ENCODE peak calls at places on chromosome 14, in ten cellular contexts. One of them, this sample, is unnamed.
A peak's percentile ranks its signal among the peaks of the same experiment; 100 is the strongest.

GRCh38 chr14:60922050-60922449 is 58.8 kb downstream of the TRMT5 start:
- DNase-seq in neural crest cell: no peak
- DNase-seq in foreskin fibroblast: peak; percentile 48
- DNase-seq in IMR-90: peak; percentile 62
- DNase-seq in GM12864: no peak
- DNase-seq in endodermal cell: no peak
- DNase-seq in fibroblast of pulmonary artery: peak; percentile 30
- DNase-seq in hepatic stellate cell: no peak
- DNase-seq in amniotic stem cell: no peak
- DNase-seq in uterus: no peak
- DNase-seq in this sample: no peak

GRCh38 chr14:71551291-71551955 is 380.8 kb upstream of the RGS6 start:
- DNase-seq in IMR-90: peak; percentile 84
- DNase-seq in GM12864: no peak
- DNase-seq in uterus: no peak
- DNase-seq in foreskin fibroblast: peak; percentile 74
- DNase-seq in endodermal cell: no peak
- DNase-seq in fibroblast of pulmonary artery: peak; percentile 45
- DNase-seq in neural crest cell: no peak
- DNase-seq in hepatic stellate cell: peak; percentile 8
- DNase-seq in amniotic stem cell: peak; percentile 43
- DNase-seq in this sample: peak; percentile 23

GRCh38 chr14:70908918-70909641 is 1.8 kb downstream of the PCNX1 start:
- DNase-seq in uterus: no peak
- DNase-seq in neural crest cell: no peak
- DNase-seq in endodermal cell: no peak
- DNase-seq in foreskin fibroblast: no peak
- DNase-seq in GM12864: no peak
- DNase-seq in IMR-90: no peak
- DNase-seq in amniotic stem cell: no peak
- DNase-seq in fibroblast of pulmonary artery: no peak
- DNase-seq in hepatic stellate cell: no peak
- DNase-seq in this sample: no peak

GRCh38 chr14:56199976-56200577 is 81.9 kb downstream of the PELI2 start:
- DNase-seq in fibroblast of pulmonary artery: peak; percentile 19
- DNase-seq in IMR-90: peak; percentile 35
- DNase-seq in endodermal cell: no peak
- DNase-seq in neural crest cell: no peak
- DNase-seq in uterus: no peak
- DNase-seq in hepatic stellate cell: no peak
- DNase-seq in GM12864: peak; percentile 46
- DNase-seq in foreskin fibroblast: no peak
- DNase-seq in amniotic stem cell: no peak
- DNase-seq in this sample: no peak

GRCh38 chr14:93045965-93046695 is 69.6 kb downstream of the ITPK1 start:
- DNase-seq in IMR-90: peak; percentile 86
- DNase-seq in fibroblast of pulmonary artery: peak; percentile 42
- DNase-seq in neural crest cell: no peak
- DNase-seq in foreskin fibroblast: peak; percentile 68
- DNase-seq in uterus: no peak
- DNase-seq in GM12864: no peak
- DNase-seq in hepatic stellate cell: peak; percentile 83
- DNase-seq in endodermal cell: no peak
- DNase-seq in amniotic stem cell: no peak
- DNase-seq in this sample: peak; percentile 87

GRCh38 chr14:76977793-76978730 is 50.4 kb downstream of the IRF2BPL start:
- DNase-seq in IMR-90: peak; percentile 91
- DNase-seq in hepatic stellate cell: no peak
- DNase-seq in uterus: peak; percentile 83
- DNase-seq in neural crest cell: no peak
- DNase-seq in endodermal cell: peak; percentile 63
- DNase-seq in amniotic stem cell: no peak
- DNase-seq in fibroblast of pulmonary artery: peak; percentile 88
- DNase-seq in GM12864: peak; percentile 81
- DNase-seq in foreskin fibroblast: peak; percentile 90
- DNase-seq in this sample: peak; percentile 28

GRCh38 chr14:104557086-104557485 is 22.5 kb upstream of the C14orf180 start:
- DNase-seq in GM12864: no peak
- DNase-seq in fibroblast of pulmonary artery: no peak
- DNase-seq in uterus: no peak
- DNase-seq in amniotic stem cell: no peak
- DNase-seq in neural crest cell: no peak
- DNase-seq in hepatic stellate cell: no peak
- DNase-seq in endodermal cell: peak; percentile 32
- DNase-seq in foreskin fibroblast: no peak
- DNase-seq in IMR-90: no peak
- DNase-seq in this sample: no peak

GRCh38 chr14:40318211-40318719 is 886.0 kb upstream of the FBXO33 start:
- DNase-seq in IMR-90: no peak
- DNase-seq in amniotic stem cell: no peak
- DNase-seq in uterus: no peak
- DNase-seq in neural crest cell: no peak
- DNase-seq in endodermal cell: peak; percentile 49
- DNase-seq in GM12864: no peak
- DNase-seq in hepatic stellate cell: no peak
- DNase-seq in foreskin fibroblast: no peak
- DNase-seq in fibroblast of pulmonary artery: no peak
- DNase-seq in this sample: no peak

GRCh38 chr14:21047378-21047781 is 5.2 kb downstream of the RNASE7 start:
- DNase-seq in uterus: no peak
- DNase-seq in neural crest cell: no peak
- DNase-seq in amniotic stem cell: no peak
- DNase-seq in hepatic stellate cell: no peak
- DNase-seq in fibroblast of pulmonary artery: no peak
- DNase-seq in foreskin fibroblast: no peak
- DNase-seq in endodermal cell: no peak
- DNase-seq in GM12864: no peak
- DNase-seq in IMR-90: no peak
- DNase-seq in this sample: no peak

This sample was measured in AG08396.